ENCODE peak calls at places on chromosomes 16 and 17, in six cellular contexts. R is thoracic aorta, Q is BE2C, P is H1, V is cardiac muscle cell, T is neural progenitor cell. I is an unnamed sample. For H3K36me3, the result is how much of the 10 kb centered on the place peaks cover.

GRCh38 chr17:73156887-73157870 is 7.6 kb upstream of the SSTR2 start:
- DNase-seq in V (no peak), R (no peak), T (peak), P (no peak), Q (peak), I (no peak)

GRCh38 chr16:82063456-82064082 is 28.5 kb downstream of the HSD17B2 start:
- DNase-seq in T (no peak), P (no peak), Q (no peak), V (no peak), R (no peak), I (no peak)

GRCh38 chr17:6072157-6072556 is 2.0 kb downstream of the WSCD1 start:
- DNase-seq in T (no peak), Q (no peak), V (no peak), P (no peak), R (no peak), I (no peak)

GRCh38 chr17:60695960-60696359 is 18.3 kb downstream of the BCAS3 start:
- DNase-seq in V (no peak), T (no peak), P (no peak), Q (no peak), R (no peak), I (no peak)

GRCh38 chr16:66619534-66620418 is 15.3 kb downstream of the CMTM3 start:
- DNase-seq in P (no peak), R (no peak), V (peak), T (no peak), Q (no peak), I (peak)

GRCh38 chr17:36601303-36602029 is at the start of gene MRM1:
- DNase-seq in Q (peak), P (peak), R (peak), V (peak), T (peak), I (peak)

GRCh38 chr17:56292628-56293027 is 139.4 kb downstream of the ANKFN1 start:
- DNase-seq in V (no peak), Q (no peak), T (no peak), R (no peak), P (no peak), I (no peak)

GRCh38 chr17:64686705-64687104 is 24.6 kb upstream of the SMURF2 start:
- DNase-seq in T (no peak), V (no peak), Q (no peak), R (no peak), P (no peak), I (no peak)

GRCh38 chr17:27457731-27458523 is 1.7 kb downstream of the KSR1 start:
- DNase-seq in P (no peak), V (peak), R (no peak), T (peak), Q (no peak), I (no peak)

GRCh38 chr17:38425744-38426143 is 2.5 kb upstream of the ARHGAP23 start:
- DNase-seq in Q (no peak), P (no peak), V (peak), T (no peak), R (no peak), I (no peak)

GRCh38 chr16:31009894-31010293 is 544 bp downstream of the STX1B start:
- DNase-seq in V (no peak), R (no peak), Q (no peak), P (peak), T (peak), I (no peak)

GRCh38 chr16:20850981-20851380 is 44.7 kb downstream of the REXO5 start:
- DNase-seq in P (no peak), Q (no peak), T (no peak), R (no peak), V (peak), I (no peak)

GRCh38 chr17:74922694-74923537 is at the start of gene USH1G:
- DNase-seq in R (no peak), Q (no peak), T (peak), V (peak), P (peak), I (no peak)

GRCh38 chr17:28324776-28325175 is 5.8 kb downstream of the TMEM97 start:
- DNase-seq in V (no peak), P (no peak), R (no peak), Q (no peak), T (no peak), I (no peak)

GRCh38 chr17:4536742-4537411 is 18.3 kb downstream of the MYBBP1A start:
- DNase-seq in V (peak), R (no peak), Q (no peak), T (no peak), P (no peak), I (no peak)

GRCh38 chr16:83214671-83215070 is 587.9 kb downstream of the CDH13 start:
- DNase-seq in P (no peak), T (no peak), V (peak), R (no peak), Q (no peak), I (no peak)

GRCh38 chr17:59372138-59372751 is 40.8 kb downstream of the YPEL2 start:
- DNase-seq in T (no peak), R (no peak), Q (no peak), V (peak), P (no peak), I (no peak)

GRCh38 chr16:68146583-68146982 is 61.4 kb downstream of the NFATC3 start:
- DNase-seq in Q (peak), P (no peak), T (no peak), V (peak), R (no peak), I (no peak)

GRCh38 chr17:78263063-78263735 is 31.8 kb downstream of the TMEM235 start:
- DNase-seq in Q (no peak), T (no peak), V (peak), P (peak), R (no peak), I (no peak)

GRCh38 chr17:31074772-31075538 is 19.8 kb upstream of the NF1 start:
- DNase-seq in P (peak), Q (no peak), V (no peak), R (no peak), T (peak), I (no peak)

GRCh38 chr16:13426279-13426678 is 493.7 kb upstream of the ERCC4 start:
- DNase-seq in T (peak), Q (no peak), R (no peak), V (no peak), P (no peak), I (no peak)

GRCh38 chr16:57892041-57892440 is 78.9 kb downstream of the CNGB1 start:
- DNase-seq in P (no peak), R (no peak), T (no peak), Q (no peak), V (peak), I (peak)

GRCh38 chr17:42889809-42890208 is 10.8 kb upstream of the G6PC1 start:
- DNase-seq in V (no peak), P (no peak), T (no peak), Q (no peak), R (no peak), I (no peak)

GRCh38 chr17:66304304-66305174 is 2.1 kb downstream of the PRKCA start:
- DNase-seq in R (no peak), V (peak), T (peak), Q (no peak), P (no peak), I (no peak)

GRCh38 chr17:46839211-46839610 is 12.2 kb upstream of the WNT9B start:
- DNase-seq in V (no peak), R (no peak), Q (no peak), P (no peak), T (no peak), I (no peak)

GRCh38 chr16:73059779-73060178 is 11.9 kb upstream of the ZFHX3 start:
- DNase-seq in Q (no peak), P (no peak), T (no peak), R (no peak), V (no peak), I (no peak)

GRCh38 chr16:77002644-77003043 is 188.3 kb upstream of the MON1B start:
- DNase-seq in V (no peak), P (no peak), Q (no peak), R (no peak), T (no peak), I (no peak)

DNA sequence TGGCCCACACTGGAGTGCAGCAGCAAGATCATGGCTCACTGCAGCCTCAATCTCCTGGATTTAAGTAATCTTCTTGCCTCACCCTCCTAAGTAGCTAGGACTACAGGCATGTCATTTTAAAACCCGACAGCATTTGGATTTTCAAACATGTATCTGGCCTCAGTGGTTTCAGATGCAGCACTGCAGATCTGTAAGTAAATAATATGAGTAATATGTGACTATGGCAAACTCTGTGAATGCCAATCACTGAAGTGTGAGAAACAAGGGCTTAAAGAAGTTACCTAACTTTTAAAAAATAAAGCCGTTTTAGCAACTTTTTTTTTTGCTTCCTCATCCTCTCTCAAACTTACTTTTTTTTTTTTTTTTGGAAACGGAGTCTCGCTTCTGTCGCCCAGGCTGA is 11.9 kb downstream of the CEP20 start:
- DNase-seq in V (no peak), P (no peak), T (no peak), R (no peak), Q (no peak), I (no peak)
- H3K36me3 ChIP-seq in V (under half), P (under half), T (under half), R (under half), Q (under half), I (under half)

DNA sequence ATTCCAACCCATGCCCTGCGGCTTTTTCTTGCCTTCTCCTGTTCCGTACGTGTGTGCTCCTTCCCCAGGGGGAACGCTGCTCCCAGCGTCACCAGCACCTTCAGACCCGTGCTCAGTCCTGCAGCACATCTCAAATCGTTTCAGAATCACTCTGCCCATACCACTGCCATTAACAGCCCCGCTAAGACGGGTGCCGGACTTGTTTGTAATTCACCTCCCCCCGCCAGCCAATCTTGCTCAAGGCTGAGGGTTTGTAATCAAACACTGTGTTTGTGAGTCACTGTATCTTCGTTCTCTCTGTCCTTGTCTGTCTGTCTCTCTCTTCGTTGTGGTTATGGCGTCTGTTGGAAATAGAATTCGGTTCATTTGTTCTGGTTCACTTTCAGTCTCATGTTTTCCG is 17.3 kb downstream of the CARD14 start:
- DNase-seq in Q (no peak), V (peak), R (no peak), P (no peak), T (no peak), I (no peak)
- H3K4me3 ChIP-seq in Q (no peak), V (no peak), R (no peak), P (no peak), T (no peak), I (no peak)

DNA sequence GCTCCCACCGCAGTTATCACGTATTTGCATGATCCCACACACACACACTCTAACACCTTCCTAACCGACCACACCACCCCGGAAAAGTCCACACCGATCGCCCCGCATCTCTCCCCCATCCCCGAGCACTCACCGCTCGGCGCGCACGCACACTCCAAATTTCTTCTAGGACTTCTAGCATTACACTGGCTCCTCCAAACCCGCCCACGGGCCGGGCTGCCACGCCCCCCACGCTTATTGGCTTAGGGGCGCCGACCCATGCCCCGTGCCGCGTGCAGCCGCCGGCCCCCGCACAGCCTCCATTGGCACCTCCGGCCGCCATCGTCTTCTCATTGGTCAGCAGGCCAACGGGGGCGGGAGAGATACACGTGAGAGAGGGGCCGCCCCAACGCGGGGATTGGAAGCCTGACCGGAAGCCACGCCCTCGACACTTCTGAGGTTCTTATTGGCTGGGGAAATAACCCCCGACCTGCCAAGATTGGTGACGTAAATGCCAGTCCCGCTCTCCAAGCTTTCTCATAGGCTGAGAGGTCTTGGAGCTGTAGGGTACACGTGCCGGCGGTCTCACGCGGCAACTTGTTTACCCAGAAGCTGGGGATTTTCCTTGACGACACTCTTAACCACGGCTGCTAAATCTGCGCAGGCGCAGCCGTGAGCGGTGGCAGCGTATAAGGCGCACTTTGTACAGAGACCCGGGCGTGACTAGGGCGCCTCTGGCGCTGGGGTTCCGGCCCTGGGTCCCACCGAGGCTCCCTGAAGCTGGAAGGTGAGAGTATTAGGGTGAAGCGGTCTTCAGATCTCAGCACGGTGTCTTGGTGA is 4.2 kb upstream of the PER1 start:
- DNase-seq in Q (peak), R (peak), T (peak), P (peak), V (peak), I (peak)
- TF ChIP-seq CTCF in Q (no peak), R (no peak), T (peak), P (peak), V (no peak), I (no peak)

DNA sequence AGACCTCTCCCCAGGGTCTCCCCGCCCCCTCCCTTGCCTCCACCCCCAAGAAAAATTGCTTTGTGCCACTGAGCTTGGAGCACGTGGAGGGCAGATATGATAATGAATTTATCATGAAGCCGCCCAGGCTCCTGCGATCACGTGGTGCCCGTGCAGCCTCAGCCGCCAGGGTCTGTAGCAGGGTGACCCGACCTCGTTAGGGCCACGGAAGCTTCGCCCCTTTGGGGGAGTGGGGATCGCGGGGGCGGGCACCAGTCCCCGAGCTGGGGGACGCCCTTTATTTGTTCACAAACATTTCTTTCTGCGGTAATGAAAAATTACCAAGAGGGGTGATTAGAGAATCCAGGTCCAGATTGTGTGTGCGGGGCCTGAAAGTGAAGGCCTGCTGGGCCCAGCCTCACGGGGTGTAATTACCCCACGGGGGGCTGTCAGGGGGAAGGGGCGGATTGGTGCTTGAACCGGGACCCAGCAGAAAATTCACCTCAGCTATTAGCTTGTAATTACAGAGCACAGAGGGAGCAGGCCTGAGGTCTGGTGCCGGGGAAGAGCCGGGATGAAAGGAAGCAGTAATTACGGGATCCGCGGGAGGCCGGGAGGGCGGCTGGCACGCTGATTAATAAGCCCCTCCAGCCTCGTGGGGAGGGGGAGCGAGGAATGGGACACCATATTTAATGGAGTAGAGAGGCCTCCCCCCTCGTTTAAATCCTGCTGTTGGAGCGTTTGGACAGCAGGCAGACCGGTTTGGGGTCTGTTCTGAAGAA is 13.2 kb downstream of the GSE1 start:
- DNase-seq in R (no peak), T (peak), P (peak), Q (peak), V (no peak), I (no peak)
- H3K36me3 ChIP-seq in R (under half), T (under half), P (under half), Q (under half), V (under half), I (under half)

GRCh38 chr17:82920150-82920549 is 80.3 kb upstream of the ZNF750 start:
- DNase-seq in Q (no peak), V (no peak), T (no peak), P (no peak), R (no peak), I (no peak)

GRCh38 chr17:82915697-82916027 is 75.8 kb upstream of the ZNF750 start:
- DNase-seq in Q (no peak), V (no peak), R (no peak), P (no peak), T (no peak), I (no peak)

GRCh38 chr17:82918508-82918907 is 78.7 kb upstream of the ZNF750 start:
- DNase-seq in V (no peak), Q (no peak), R (no peak), T (no peak), P (no peak), I (no peak)

GRCh38 chr17:82915010-82915696 is 75.3 kb upstream of the ZNF750 start:
- DNase-seq in R (no peak), T (no peak), Q (no peak), V (no peak), P (peak), I (no peak)

GRCh38 chr17:82917656-82918345 is 78.0 kb upstream of the ZNF750 start:
- DNase-seq in P (peak), T (peak), Q (peak), V (peak), R (no peak), I (no peak)
- H3K4me3 ChIP-seq in P (no peak), T (no peak), Q (no peak), V (no peak), R (no peak), I (no peak)

GRCh38 chr16:3021449-3022207 is 1.5 kb downstream of the TNFRSF12A start:
- DNase-seq in V (peak), T (peak), Q (peak), P (peak), R (peak), I (peak)
- TF ChIP-seq CTCF in V (peak), T (peak), Q (peak), P (peak), R (peak), I (peak)

GRCh38 chr16:49201118-49201517 is 80.5 kb downstream of the CBLN1 start:
- DNase-seq in Q (no peak), V (no peak), T (no peak), P (no peak), R (no peak), I (no peak)

GRCh38 chr16:49203361-49203760 is 78.3 kb downstream of the CBLN1 start:
- DNase-seq in T (no peak), R (no peak), V (no peak), Q (no peak), P (no peak), I (no peak)

GRCh38 chr16:49200223-49200820 is 81.3 kb downstream of the CBLN1 start:
- DNase-seq in R (no peak), P (no peak), T (no peak), V (no peak), Q (no peak), I (no peak)

GRCh38 chr16:49204191-49204590 is 77.4 kb downstream of the CBLN1 start:
- DNase-seq in T (no peak), R (no peak), Q (no peak), P (no peak), V (no peak), I (no peak)
- H3K36me3 ChIP-seq in T (under half), R (under half), Q (under half), P (under half), V (under half), I (under half)

GRCh38 chr16:84367750-84368320 is 503 bp upstream of the ATP2C2 start:
- DNase-seq in V (no peak), Q (no peak), T (no peak), P (peak), R (no peak), I (no peak)

GRCh38 chr16:84369105-84369504 is 767 bp downstream of the ATP2C2 start:
- DNase-seq in V (no peak), Q (no peak), R (no peak), P (no peak), T (peak), I (no peak)

GRCh38 chr16:84369938-84370627 is 1.7 kb downstream of the ATP2C2 start:
- DNase-seq in P (no peak), Q (no peak), V (no peak), R (no peak), T (no peak), I (no peak)

GRCh38 chr16:84367297-84367680 is 1.0 kb upstream of the ATP2C2 start:
- DNase-seq in V (no peak), P (no peak), T (no peak), R (no peak), Q (no peak), I (no peak)

DNA sequence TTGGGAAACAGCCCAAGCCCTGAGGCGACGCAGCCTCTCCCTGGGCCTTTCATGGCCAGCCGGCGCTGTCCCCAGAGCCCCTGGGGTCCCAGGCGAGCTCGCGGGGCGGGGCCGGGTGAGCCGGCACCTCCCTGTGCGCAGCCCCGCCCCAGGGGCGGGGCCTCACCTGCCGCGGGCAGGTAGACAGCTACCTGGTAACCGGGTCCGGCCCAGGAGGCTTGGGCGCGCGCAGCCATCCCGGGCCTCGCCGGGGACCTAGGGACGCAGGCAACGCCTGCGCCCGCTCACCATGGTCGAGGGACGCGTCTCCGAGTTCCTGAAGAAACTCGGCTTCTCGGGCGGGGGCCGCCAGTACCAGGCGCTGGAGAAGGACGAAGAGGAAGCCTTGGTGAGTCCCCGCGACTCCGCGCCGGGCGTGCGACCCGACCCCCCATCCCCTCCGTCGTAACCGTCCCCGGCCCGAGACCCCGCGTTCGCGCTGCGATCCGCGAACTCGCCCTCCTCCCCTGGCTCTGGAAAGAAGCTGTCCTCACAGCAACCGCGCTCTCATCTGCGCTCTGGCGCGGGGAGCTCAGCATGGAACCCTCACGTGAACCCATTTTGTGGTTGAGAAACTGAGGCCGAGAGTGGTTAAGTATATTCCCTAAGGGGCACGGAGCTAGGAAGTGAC is at the start of gene ATP2C2:
- DNase-seq in Q (no peak), R (no peak), T (peak), V (no peak), P (peak), I (no peak)
- H3K4me3 ChIP-seq in Q (no peak), R (no peak), T (peak), V (peak), P (peak), I (peak)

I was measured in kidney epithelial cell.